ENCODE peak calls at places on chromosomes 3 and 15, in nine cellular contexts. H, F, M, V, Q, G, C, I and R are unnamed samples.

GRCh38 chr3:31095254-31095653 is 200.8 kb upstream of the GADL1 start:
- DNase-seq in H (no peak), F (no peak), M (no peak), V (no peak), Q (no peak), G (no peak), C (no peak), I (no peak), R (no peak)

GRCh38 chr15:50128266-50128665 is 9.2 kb upstream of the ATP8B4 start:
- DNase-seq in H (peak), F (peak), M (no peak), V (peak), Q (no peak), G (no peak), C (no peak), I (peak), R (peak)

GRCh38 chr3:139288266-139288821 is 55.5 kb upstream of the MRPS22 start:
- DNase-seq in H (no peak), F (no peak), M (no peak), V (no peak), Q (no peak), G (no peak), C (no peak), I (no peak), R (no peak)

GRCh38 chr3:18745472-18745871 is 320.3 kb upstream of the SATB1 start:
- DNase-seq in H (no peak), F (no peak), M (no peak), V (no peak), Q (no peak), G (no peak), C (no peak), I (no peak), R (no peak)

GRCh38 chr3:155995525-155996370 is 124.6 kb upstream of the KCNAB1 start:
- DNase-seq in H (peak), F (no peak), M (no peak), V (no peak), Q (peak), G (peak), C (peak), I (no peak), R (no peak)

GRCh38 chr3:126300761-126301481 is 56.3 kb downstream of the KLF15 start:
- DNase-seq in H (no peak), F (peak), M (no peak), V (peak), Q (peak), G (no peak), C (no peak), I (peak), R (peak)

GRCh38 chr3:172070799-172071198 is 31.4 kb downstream of the FNDC3B start:
- DNase-seq in H (no peak), F (no peak), M (no peak), V (no peak), Q (no peak), G (no peak), C (no peak), I (no peak), R (no peak)

GRCh38 chr3:173191611-173192010 is 50.6 kb upstream of the SPATA16 start:
- DNase-seq in H (no peak), F (no peak), M (no peak), V (no peak), Q (peak), G (no peak), C (no peak), I (no peak), R (no peak)

GRCh38 chr3:19937459-19938362 is 3.7 kb upstream of the EFHB start:
- DNase-seq in H (no peak), F (no peak), M (no peak), V (no peak), Q (peak), G (no peak), C (no peak), I (no peak), R (no peak)

GRCh38 chr15:66578286-66578875 is 12.6 kb upstream of the LCTL start:
- DNase-seq in H (no peak), F (no peak), M (no peak), V (no peak), Q (peak), G (no peak), C (no peak), I (no peak), R (no peak)

GRCh38 chr3:85433334-85433733 is 474.5 kb downstream of the CADM2 start:
- DNase-seq in H (peak), F (no peak), M (no peak), V (no peak), Q (peak), G (no peak), C (no peak), I (no peak), R (no peak)

GRCh38 chr3:61869378-61869777 is 308.0 kb downstream of the PTPRG start:
- DNase-seq in H (no peak), F (no peak), M (no peak), V (no peak), Q (no peak), G (no peak), C (no peak), I (no peak), R (no peak)

GRCh38 chr3:72255736-72256559 is 471.0 kb upstream of the PROK2 start:
- DNase-seq in H (peak), F (peak), M (no peak), V (no peak), Q (no peak), G (peak), C (peak), I (peak), R (peak)

GRCh38 chr3:120498947-120499346 is 48.2 kb upstream of the FSTL1 start:
- DNase-seq in H (no peak), F (peak), M (no peak), V (no peak), Q (peak), G (peak), C (no peak), I (no peak), R (no peak)

GRCh38 chr3:11705049-11705448 is 61.3 kb upstream of the VGLL4 start:
- DNase-seq in H (no peak), F (no peak), M (no peak), V (peak), Q (peak), G (no peak), C (no peak), I (no peak), R (no peak)

GRCh38 chr3:45509038-45509767 is 85.3 kb upstream of the LIMD1 start:
- DNase-seq in H (peak), F (peak), M (peak), V (peak), Q (peak), G (peak), C (peak), I (no peak), R (peak)

GRCh38 chr3:1908651-1909445 is 189.8 kb upstream of the CNTN4 start:
- DNase-seq in H (peak), F (no peak), M (no peak), V (no peak), Q (no peak), G (no peak), C (no peak), I (no peak), R (no peak)

GRCh38 chr3:186385856-186386602 is 24.0 kb upstream of the DGKG start:
- DNase-seq in H (no peak), F (no peak), M (no peak), V (peak), Q (no peak), G (no peak), C (no peak), I (no peak), R (no peak)

GRCh38 chr15:90099072-90099867 is 3.0 kb downstream of the IDH2 start:
- DNase-seq in H (no peak), F (no peak), M (no peak), V (no peak), Q (no peak), G (no peak), C (no peak), I (no peak), R (no peak)

GRCh38 chr3:124615896-124616543 is 114.2 kb upstream of the UMPS start:
- DNase-seq in H (peak), F (no peak), M (no peak), V (no peak), Q (no peak), G (no peak), C (no peak), I (no peak), R (no peak)

GRCh38 chr3:71478568-71478967 is 105.0 kb downstream of the FOXP1 start:
- DNase-seq in H (no peak), F (no peak), M (no peak), V (no peak), Q (no peak), G (no peak), C (no peak), I (no peak), R (no peak)

GRCh38 chr3:61448378-61448777 is 113.0 kb upstream of the PTPRG start:
- DNase-seq in H (no peak), F (no peak), M (no peak), V (no peak), Q (no peak), G (no peak), C (no peak), I (no peak), R (no peak)

GRCh38 chr3:8709287-8709686 is 24.3 kb upstream of the CAV3 start:
- DNase-seq in H (no peak), F (no peak), M (no peak), V (no peak), Q (no peak), G (no peak), C (no peak), I (no peak), R (no peak)

GRCh38 chr3:119681279-119681678 is 4.1 kb upstream of the COX17 start:
- DNase-seq in H (peak), F (no peak), M (no peak), V (no peak), Q (peak), G (no peak), C (no peak), I (no peak), R (no peak)

GRCh38 chr3:127710473-127710941 is 37.8 kb downstream of the ABTB1 start:
- DNase-seq in H (no peak), F (peak), M (no peak), V (no peak), Q (no peak), G (no peak), C (no peak), I (peak), R (no peak)